ENCODE peak calls at places on chromosomes 13 and 19, in six cellular contexts. One of them, this sample, is unnamed. For H3K4me1, the result is how much of the 10 kb centered on the place peaks cover.

GRCh38 chr19:55484571-55485438 is at the start of gene NAT14:
- DNase-seq in K562: peak
- DNase-seq in H1: peak
- DNase-seq in GM12878: no peak
- DNase-seq in HepG2: peak
- DNase-seq in HCT116: no peak
- DNase-seq in this sample: peak

GRCh38 chr19:56538761-56539263 is at the start of gene ZFP28:
- DNase-seq in HepG2: no peak
- DNase-seq in H1: no peak
- DNase-seq in HCT116: no peak
- DNase-seq in GM12878: no peak
- DNase-seq in K562: no peak
- DNase-seq in this sample: no peak

GRCh38 chr19:29690842-29691241 is 24.2 kb downstream of the C19orf12 start:
- DNase-seq in HCT116: peak
- DNase-seq in HepG2: peak
- DNase-seq in H1: no peak
- DNase-seq in GM12878: no peak
- DNase-seq in K562: peak
- DNase-seq in this sample: no peak

GRCh38 chr19:3455960-3456601 is 24.2 kb downstream of the SMIM24 start:
- DNase-seq in GM12878: no peak
- DNase-seq in HCT116: no peak
- DNase-seq in H1: no peak
- DNase-seq in HepG2: no peak
- DNase-seq in K562: peak
- DNase-seq in this sample: no peak

GRCh38 chr13:113666951-113667701 is at the start of gene GRK1:
- DNase-seq in HCT116: no peak
- DNase-seq in HepG2: no peak
- DNase-seq in GM12878: no peak
- DNase-seq in K562: no peak
- DNase-seq in H1: no peak
- DNase-seq in this sample: no peak

GRCh38 chr19:40523322-40524047 is 53.2 kb upstream of the SHKBP1 start:
- DNase-seq in H1: no peak
- DNase-seq in GM12878: no peak
- DNase-seq in HepG2: peak
- DNase-seq in K562: peak
- DNase-seq in HCT116: peak
- DNase-seq in this sample: peak

GRCh38 chr13:50831510-50831909 is 12.0 kb downstream of the DLEU7 start:
- DNase-seq in K562: no peak
- DNase-seq in HCT116: no peak
- DNase-seq in HepG2: no peak
- DNase-seq in H1: no peak
- DNase-seq in GM12878: no peak
- DNase-seq in this sample: no peak

GRCh38 chr13:81872581-81872980 is 1531.7 kb upstream of the SPRY2 start:
- DNase-seq in K562: no peak
- DNase-seq in GM12878: no peak
- DNase-seq in HCT116: peak
- DNase-seq in HepG2: peak
- DNase-seq in H1: no peak
- DNase-seq in this sample: no peak

GRCh38 chr13:81929988-81930387 is 1589.1 kb upstream of the SPRY2 start:
- DNase-seq in GM12878: no peak
- DNase-seq in K562: no peak
- DNase-seq in HCT116: no peak
- DNase-seq in HepG2: peak
- DNase-seq in H1: no peak
- DNase-seq in this sample: peak

GRCh38 chr19:18173572-18174294 is at the start of gene IFI30:
- DNase-seq in HepG2: peak
- DNase-seq in K562: peak
- DNase-seq in GM12878: peak
- DNase-seq in H1: no peak
- DNase-seq in HCT116: no peak
- DNase-seq in this sample: no peak

GRCh38 chr13:49976314-49977258 is 20.3 kb upstream of the TRIM13 start:
- DNase-seq in H1: no peak
- DNase-seq in GM12878: peak
- DNase-seq in K562: peak
- DNase-seq in HepG2: peak
- DNase-seq in HCT116: peak
- DNase-seq in this sample: peak

GRCh38 chr19:8335343-8336071 is 7.6 kb downstream of the KANK3 start:
- DNase-seq in GM12878: no peak
- DNase-seq in K562: peak
- DNase-seq in HepG2: no peak
- DNase-seq in H1: no peak
- DNase-seq in HCT116: no peak
- DNase-seq in this sample: no peak

GRCh38 chr19:29211562-29212416 is 1.2 kb downstream of the UQCRFS1 start:
- DNase-seq in H1: no peak
- DNase-seq in HepG2: peak
- DNase-seq in K562: peak
- DNase-seq in GM12878: no peak
- DNase-seq in HCT116: no peak
- DNase-seq in this sample: no peak

GRCh38 chr13:44068737-44069136 is 189.0 kb downstream of the LACC1 start:
- DNase-seq in H1: no peak
- DNase-seq in HCT116: peak
- DNase-seq in HepG2: no peak
- DNase-seq in K562: no peak
- DNase-seq in GM12878: no peak
- DNase-seq in this sample: no peak

GRCh38 chr19:48283908-48284307 is 14.0 kb downstream of the ZNF114 start:
- DNase-seq in HepG2: no peak
- DNase-seq in GM12878: no peak
- DNase-seq in H1: no peak
- DNase-seq in HCT116: no peak
- DNase-seq in K562: no peak
- DNase-seq in this sample: no peak

GRCh38 chr19:35545855-35546381 is 492 bp downstream of the TMEM147 start:
- DNase-seq in K562: peak
- DNase-seq in H1: no peak
- DNase-seq in GM12878: peak
- DNase-seq in HepG2: no peak
- DNase-seq in HCT116: no peak
- DNase-seq in this sample: no peak

GRCh38 chr19:10603084-10603872 is 16.2 kb upstream of the AP1M2 start:
- DNase-seq in H1: no peak
- DNase-seq in K562: peak
- DNase-seq in HepG2: no peak
- DNase-seq in HCT116: no peak
- DNase-seq in GM12878: peak
- DNase-seq in this sample: no peak

GRCh38 chr13:50437252-50437651 is 406.2 kb downstream of the DLEU7 start:
- DNase-seq in H1: no peak
- DNase-seq in K562: no peak
- DNase-seq in GM12878: no peak
- DNase-seq in HCT116: no peak
- DNase-seq in HepG2: no peak
- DNase-seq in this sample: no peak

GRCh38 chr13:44437356-44438233 is 64.0 kb downstream of the SERP2 start:
- DNase-seq in H1: no peak
- DNase-seq in GM12878: no peak
- DNase-seq in HepG2: peak
- DNase-seq in HCT116: no peak
- DNase-seq in K562: no peak
- DNase-seq in this sample: no peak

GRCh38 chr13:27446986-27447583 is 3.3 kb downstream of the MTIF3 start:
- DNase-seq in K562: no peak
- DNase-seq in HCT116: no peak
- DNase-seq in GM12878: no peak
- DNase-seq in HepG2: no peak
- DNase-seq in H1: no peak
- DNase-seq in this sample: no peak

GRCh38 chr13:23161176-23161825 is 19.5 kb upstream of the SGCG start:
- DNase-seq in H1: no peak
- DNase-seq in HCT116: no peak
- DNase-seq in GM12878: no peak
- DNase-seq in K562: no peak
- DNase-seq in HepG2: no peak
- DNase-seq in this sample: no peak

GRCh38 chr13:67259208-67259607 is 29.1 kb upstream of the PCDH9 start:
- DNase-seq in GM12878: no peak
- DNase-seq in H1: no peak
- DNase-seq in HCT116: no peak
- DNase-seq in HepG2: no peak
- DNase-seq in K562: no peak
- DNase-seq in this sample: no peak

GRCh38 chr19:4939466-4939865 is 29.4 kb upstream of the KDM4B start:
- DNase-seq in GM12878: no peak
- DNase-seq in K562: no peak
- DNase-seq in H1: no peak
- DNase-seq in HepG2: no peak
- DNase-seq in HCT116: no peak
- DNase-seq in this sample: no peak

DNA sequence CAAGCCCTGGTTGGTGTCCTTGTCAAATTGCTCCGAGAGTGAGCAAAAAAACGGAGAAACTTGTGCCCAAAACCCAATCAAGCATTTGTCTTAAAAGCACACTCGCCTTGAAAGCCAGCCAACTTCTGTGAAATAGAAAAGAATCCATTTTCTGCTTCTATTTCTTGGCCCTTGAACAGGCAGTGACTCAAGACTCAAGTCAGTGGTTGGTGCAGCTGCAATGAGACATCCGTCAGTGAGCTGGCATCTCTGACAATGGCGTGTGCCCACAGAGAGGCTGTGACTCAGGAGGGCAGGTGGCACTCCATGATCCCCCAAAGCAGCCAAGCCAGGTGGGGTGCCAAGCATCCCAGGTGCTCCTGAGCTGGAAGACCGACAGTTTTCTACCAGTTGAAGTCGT is 72.2 kb upstream of the MRI1 start:
- DNase-seq in H1: no peak
- DNase-seq in HepG2: no peak
- DNase-seq in GM12878: no peak
- DNase-seq in HCT116: no peak
- DNase-seq in K562: no peak
- DNase-seq in this sample: no peak
- TF ChIP-seq ZNF274 in H1: no peak
- TF ChIP-seq ZNF274 in HepG2: no peak
- TF ChIP-seq ZNF274 in GM12878: no peak
- TF ChIP-seq ZNF274 in HCT116: no peak
- TF ChIP-seq ZNF274 in K562: no peak
- TF ChIP-seq ZNF274 in this sample: no peak

GRCh38 chr13:90299238-90299637 is 1048.2 kb upstream of the MIR17HG start:
- DNase-seq in K562: no peak
- DNase-seq in H1: no peak
- DNase-seq in HepG2: no peak
- DNase-seq in HCT116: no peak
- DNase-seq in GM12878: no peak
- DNase-seq in this sample: no peak

GRCh38 chr13:90293793-90294361 is 1053.6 kb upstream of the MIR17HG start:
- DNase-seq in HepG2: no peak
- DNase-seq in GM12878: no peak
- DNase-seq in K562: no peak
- DNase-seq in H1: no peak
- DNase-seq in HCT116: no peak
- DNase-seq in this sample: no peak
- H3K4me1 ChIP-seq in HepG2: under half
- H3K4me1 ChIP-seq in GM12878: under half
- H3K4me1 ChIP-seq in K562: under half
- H3K4me1 ChIP-seq in H1: under half
- H3K4me1 ChIP-seq in HCT116: under half
- H3K4me1 ChIP-seq in this sample: under half

DNA sequence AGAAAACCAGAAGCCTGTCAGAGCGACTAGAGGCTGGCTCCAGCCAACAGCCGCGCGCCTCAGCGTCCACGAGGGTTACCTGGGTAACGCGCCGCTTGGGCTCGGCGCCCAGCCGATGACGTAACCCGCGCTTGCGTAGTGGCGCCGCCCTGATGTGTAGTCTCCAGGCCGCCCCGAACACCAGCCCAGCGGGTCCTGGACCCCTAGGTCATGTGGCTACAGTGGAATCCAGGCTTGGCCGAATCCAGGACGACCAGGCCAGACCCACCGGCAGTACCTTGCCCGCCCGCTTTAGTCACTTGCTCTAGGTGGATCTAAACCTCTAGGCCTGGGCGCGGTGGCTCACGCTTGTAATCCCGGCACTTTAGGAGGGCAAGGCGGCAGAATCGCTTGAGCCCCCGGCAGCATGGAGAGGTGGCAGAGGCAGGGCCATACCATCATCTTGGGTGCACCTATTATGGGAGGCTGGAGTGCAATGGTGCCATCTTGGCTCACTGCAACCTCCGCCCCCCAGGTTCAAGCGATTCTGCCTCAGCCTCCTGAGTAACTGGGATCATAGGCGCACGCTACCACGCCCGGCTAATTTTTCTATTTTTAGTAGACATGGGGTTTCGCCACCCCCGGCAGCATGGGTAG is 7.2 kb upstream of the ZNF606 start:
- DNase-seq in GM12878: no peak
- DNase-seq in H1: peak
- DNase-seq in HCT116: no peak
- DNase-seq in HepG2: no peak
- DNase-seq in K562: peak
- DNase-seq in this sample: peak
- H3K4me3 ChIP-seq in GM12878: peak
- H3K4me3 ChIP-seq in H1: no peak
- H3K4me3 ChIP-seq in HCT116: no peak
- H3K4me3 ChIP-seq in HepG2: no peak
- H3K4me3 ChIP-seq in K562: peak
- H3K4me3 ChIP-seq in this sample: peak

GRCh38 chr19:53467503-53468262 is at the start of gene ZNF813:
- DNase-seq in GM12878: peak
- DNase-seq in K562: peak
- DNase-seq in H1: peak
- DNase-seq in HCT116: no peak
- DNase-seq in HepG2: peak
- DNase-seq in this sample: peak

GRCh38 chr19:53461866-53462265 is 5.7 kb upstream of the ZNF813 start:
- DNase-seq in HCT116: no peak
- DNase-seq in K562: no peak
- DNase-seq in H1: no peak
- DNase-seq in HepG2: no peak
- DNase-seq in GM12878: no peak
- DNase-seq in this sample: no peak

GRCh38 chr19:53463263-53463662 is 4.3 kb upstream of the ZNF813 start:
- DNase-seq in HCT116: no peak
- DNase-seq in K562: peak
- DNase-seq in HepG2: no peak
- DNase-seq in GM12878: no peak
- DNase-seq in H1: peak
- DNase-seq in this sample: no peak

GRCh38 chr19:53467138-53467502 is 413 bp upstream of the ZNF813 start:
- DNase-seq in GM12878: no peak
- DNase-seq in HepG2: no peak
- DNase-seq in K562: peak
- DNase-seq in H1: no peak
- DNase-seq in HCT116: no peak
- DNase-seq in this sample: no peak

DNA sequence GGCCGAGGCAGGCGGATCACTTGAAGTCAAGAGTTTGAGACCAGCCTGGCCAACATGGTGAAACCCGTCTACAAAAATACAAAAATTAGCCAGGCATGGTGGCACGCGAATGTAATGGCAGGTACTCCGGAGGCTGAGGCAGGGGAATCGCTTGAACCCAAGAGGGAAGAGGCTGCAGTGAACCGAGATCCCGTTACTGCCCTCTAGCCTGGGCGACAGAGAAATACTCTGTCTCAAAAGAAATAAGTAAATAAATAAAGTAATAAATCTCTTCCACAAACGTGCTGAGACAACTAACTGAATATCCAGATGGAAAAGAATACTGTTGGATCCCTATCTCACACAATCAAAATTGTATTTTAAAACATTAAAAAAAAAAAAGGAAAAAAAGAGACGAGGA is 807 bp upstream of the ZNF813 start:
- DNase-seq in HCT116: no peak
- DNase-seq in GM12878: no peak
- DNase-seq in K562: no peak
- DNase-seq in HepG2: no peak
- DNase-seq in H1: no peak
- DNase-seq in this sample: no peak
- TF ChIP-seq ZNF274 in HCT116: no peak
- TF ChIP-seq ZNF274 in GM12878: no peak
- TF ChIP-seq ZNF274 in K562: no peak
- TF ChIP-seq ZNF274 in HepG2: no peak
- TF ChIP-seq ZNF274 in H1: no peak
- TF ChIP-seq ZNF274 in this sample: no peak